ENCODE peak calls at places on chromosome 21, in seven cellular contexts. G, X, T, Q, I, Y and D are unnamed samples.
A peak's percentile ranks its signal among the peaks of the same experiment; 100 is the strongest.

GRCh38 chr21:26888256-26888655 is 43.0 kb upstream of the ADAMTS1 start:
- DNase-seq in G (no peak), X (no peak), T (no peak), Q (no peak), I (no peak), Y (no peak), D (no peak)

GRCh38 chr21:45894107-45894810 is 87.3 kb upstream of the COL6A1 start:
- DNase-seq in G (peak; percentile 52), X (no peak), T (peak; percentile 53), Q (peak; percentile 53), I (peak; percentile 87), Y (no peak), D (peak; percentile 70)

GRCh38 chr21:34886554-34887385 is 162.3 kb downstream of the RUNX1 start:
- DNase-seq in G (peak; percentile 45), X (no peak), T (peak; percentile 27), Q (peak; percentile 40), I (peak; percentile 45), Y (no peak), D (peak; percentile 31)

GRCh38 chr21:25329227-25329626 is 278.1 kb downstream of the MRPL39 start:
- DNase-seq in G (no peak), X (no peak), T (no peak), Q (no peak), I (peak; percentile 78), Y (no peak), D (peak; percentile 17)

GRCh38 chr21:16588433-16588860 is 858.7 kb downstream of the USP25 start:
- DNase-seq in G (peak; percentile 87), X (peak; percentile 31), T (peak; percentile 46), Q (peak; percentile 78), I (peak; percentile 77), Y (no peak), D (peak; percentile 91)

GRCh38 chr21:17903029-17903806 is 84.1 kb upstream of the C21orf91 start:
- DNase-seq in G (peak; percentile 56), X (no peak), T (no peak), Q (no peak), I (peak; percentile 73), Y (no peak), D (no peak)

GRCh38 chr21:32802954-32803353 is 31.4 kb upstream of the PAXBP1 start:
- DNase-seq in G (no peak), X (no peak), T (no peak), Q (no peak), I (no peak), Y (no peak), D (no peak)

GRCh38 chr21:29018540-29018939 is 609 bp downstream of the RWDD2B start:
- DNase-seq in G (no peak), X (no peak), T (no peak), Q (no peak), I (peak; percentile 20), Y (no peak), D (no peak)

GRCh38 chr21:25292396-25292795 is 314.9 kb downstream of the MRPL39 start:
- DNase-seq in G (no peak), X (no peak), T (no peak), Q (no peak), I (no peak), Y (no peak), D (no peak)

GRCh38 chr21:14741237-14741636 is 195.1 kb upstream of the SAMSN1 start:
- DNase-seq in G (peak; percentile 60), X (no peak), T (no peak), Q (no peak), I (no peak), Y (peak; percentile 13), D (no peak)

GRCh38 chr21:16070207-16070651 is 340.4 kb downstream of the USP25 start:
- DNase-seq in G (no peak), X (no peak), T (no peak), Q (no peak), I (no peak), Y (no peak), D (peak; percentile 68)

GRCh38 chr21:26795398-26795790 is 49.8 kb downstream of the ADAMTS1 start:
- DNase-seq in G (no peak), X (no peak), T (no peak), Q (no peak), I (no peak), Y (no peak), D (no peak)

GRCh38 chr21:19712441-19712840 is 1285.8 kb upstream of the NCAM2 start:
- DNase-seq in G (no peak), X (no peak), T (no peak), Q (no peak), I (no peak), Y (no peak), D (no peak)

GRCh38 chr21:26116456-26117011 is 54.0 kb downstream of the APP start:
- DNase-seq in G (peak; percentile 14), X (no peak), T (no peak), Q (no peak), I (peak; percentile 57), Y (no peak), D (no peak)

GRCh38 chr21:46094401-46095105 is 3.4 kb upstream of the COL6A2 start:
- DNase-seq in G (no peak), X (no peak), T (no peak), Q (no peak), I (no peak), Y (no peak), D (no peak)

GRCh38 chr21:46161180-46161799 is 5.9 kb upstream of the FTCD start:
- DNase-seq in G (no peak), X (peak; percentile 21), T (no peak), Q (peak; percentile 13), I (no peak), Y (no peak), D (no peak)

GRCh38 chr21:46471514-46471913 is 12.8 kb downstream of the DIP2A start:
- DNase-seq in G (no peak), X (no peak), T (no peak), Q (no peak), I (no peak), Y (no peak), D (no peak)

GRCh38 chr21:46058339-46059145 is 39.4 kb upstream of the COL6A2 start:
- DNase-seq in G (no peak), X (peak; percentile 16), T (no peak), Q (peak; percentile 19), I (no peak), Y (no peak), D (no peak)

GRCh38 chr21:45880097-45881068 is 101.2 kb upstream of the COL6A1 start:
- DNase-seq in G (peak; percentile 81), X (peak; percentile 65), T (peak; percentile 60), Q (peak; percentile 76), I (peak; percentile 86), Y (peak; percentile 69), D (peak; percentile 78)

GRCh38 chr21:34690041-34690792 is 21.4 kb downstream of the CLIC6 start:
- DNase-seq in G (peak; percentile 38), X (peak; percentile 52), T (no peak), Q (no peak), I (no peak), Y (peak; percentile 66), D (no peak)

GRCh38 chr21:15274701-15275255 is 210.0 kb upstream of the NRIP1 start:
- DNase-seq in G (no peak), X (no peak), T (no peak), Q (no peak), I (no peak), Y (no peak), D (no peak)

GRCh38 chr21:26169061-26169610 is 1.4 kb downstream of the APP start:
- DNase-seq in G (peak; percentile 79), X (peak; percentile 51), T (peak; percentile 26), Q (peak; percentile 33), I (peak; percentile 77), Y (peak; percentile 29), D (peak; percentile 31)

GRCh38 chr21:26443867-26444266 is 129.2 kb downstream of the CYYR1 start:
- DNase-seq in G (no peak), X (no peak), T (no peak), Q (no peak), I (no peak), Y (no peak), D (no peak)

GRCh38 chr21:26804895-26805609 is 40.2 kb downstream of the ADAMTS1 start:
- DNase-seq in G (no peak), X (no peak), T (no peak), Q (no peak), I (peak; percentile 68), Y (no peak), D (no peak)

GRCh38 chr21:33685613-33686197 is 43.4 kb downstream of the ITSN1 start:
- DNase-seq in G (no peak), X (no peak), T (no peak), Q (no peak), I (peak; percentile 46), Y (no peak), D (peak; percentile 12)

GRCh38 chr21:39385299-39386145 is 36.6 kb upstream of the HMGN1 start:
- DNase-seq in G (no peak), X (peak; percentile 92), T (peak; percentile 86), Q (peak; percentile 51), I (peak; percentile 82), Y (no peak), D (peak; percentile 84)

GRCh38 chr21:34517491-34518245 is 5.7 kb upstream of the KCNE1 start:
- DNase-seq in G (no peak), X (no peak), T (no peak), Q (no peak), I (no peak), Y (no peak), D (no peak)

GRCh38 chr21:15210235-15210678 is 145.5 kb upstream of the NRIP1 start:
- DNase-seq in G (peak; percentile 28), X (peak; percentile 57), T (peak; percentile 51), Q (peak; percentile 79), I (peak; percentile 82), Y (no peak), D (peak; percentile 85)

GRCh38 chr21:41439245-41439644 is 13.2 kb downstream of the MX1 start:
- DNase-seq in G (no peak), X (no peak), T (no peak), Q (no peak), I (no peak), Y (no peak), D (no peak)
- H3K36me3 ChIP-seq in G (no peaks in the 10 kb centered on the region), X (peaks cover 97% of the 10 kb centered on the region), T (peaks cover 90% of the 10 kb centered on the region), Q (peaks cover 61% of the 10 kb centered on the region), I (no peaks in the 10 kb centered on the region), Y (no peaks in the 10 kb centered on the region), D (peaks cover 32% of the 10 kb centered on the region)

GRCh38 chr21:44463716-44464115 is 8.4 kb downstream of the LRRC3 start:
- DNase-seq in G (no peak), X (no peak), T (no peak), Q (no peak), I (no peak), Y (no peak), D (no peak)
- H3K9me3 ChIP-seq in G (no peaks in the 10 kb centered on the region), X (no peaks in the 10 kb centered on the region), T (no peaks in the 10 kb centered on the region), Q (no peaks in the 10 kb centered on the region), I (no peaks in the 10 kb centered on the region), Y (no peaks in the 10 kb centered on the region), D (no peaks in the 10 kb centered on the region)

GRCh38 chr21:42421018-42421793 is 17.5 kb downstream of the UBASH3A start:
- DNase-seq in G (peak; percentile 28), X (no peak), T (no peak), Q (no peak), I (no peak), Y (no peak), D (no peak)
- H3K36me3 ChIP-seq in G (no peaks in the 10 kb centered on the region), X (no peaks in the 10 kb centered on the region), T (no peaks in the 10 kb centered on the region), Q (no peaks in the 10 kb centered on the region), I (no peaks in the 10 kb centered on the region), Y (no peaks in the 10 kb centered on the region), D (no peaks in the 10 kb centered on the region)

GRCh38 chr21:10430007-10430406 is 91.4 kb upstream of the TPTE start:
- DNase-seq in G (no peak), X (no peak), T (no peak), Q (no peak), I (no peak), Y (no peak), D (no peak)

DNA sequence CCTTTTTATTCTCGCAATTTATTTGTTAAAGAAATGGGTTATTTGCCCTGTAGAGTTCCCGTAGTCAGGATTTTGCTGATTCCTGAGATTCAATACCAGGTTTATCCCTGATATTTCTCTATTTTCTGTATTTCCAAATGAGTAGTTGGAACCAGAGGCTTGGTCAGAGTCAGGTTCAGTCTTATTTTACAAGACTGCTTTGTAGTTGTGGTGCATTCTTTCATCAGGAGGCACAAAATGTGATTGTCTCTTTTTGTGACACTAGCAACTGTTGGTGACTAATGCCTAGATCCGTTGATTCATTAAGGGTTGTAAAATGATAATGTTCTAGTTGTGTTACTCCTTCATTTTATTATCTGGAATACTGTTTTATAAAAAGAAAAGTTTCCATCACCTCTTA is 95.5 kb upstream of the TPTE start:
- DNase-seq in G (peak; percentile 26), X (no peak), T (no peak), Q (no peak), I (no peak), Y (no peak), D (no peak)
- H3K9me3 ChIP-seq in G (peaks cover 37% of the 10 kb centered on the region), X (peaks cover 53% of the 10 kb centered on the region), T (peaks cover 27% of the 10 kb centered on the region), Q (peaks cover 3% of the 10 kb centered on the region), I (peaks cover 13% of the 10 kb centered on the region), Y (peaks cover 56% of the 10 kb centered on the region), D (no peaks in the 10 kb centered on the region)